ENCODE peak calls at places on chromosome 5, in eight cellular contexts. One of them, this sample, is unnamed.

GRCh38 chr5:147382776-147383175 is 127.1 kb downstream of the DPYSL3 start:
- ATAC-seq in HepG2: no peak
- ATAC-seq in K562: no peak
- ATAC-seq in GM12878: peak; percentile 43
- ATAC-seq in Panc1: no peak
- ATAC-seq in GM23338: peak; percentile 45
- ATAC-seq in HCT116: peak; percentile 65
- ATAC-seq in upper lobe of left lung: no peak
- ATAC-seq in this sample: no peak

GRCh38 chr5:175836741-175837729 is 34.3 kb upstream of the CPLX2 start:
- ATAC-seq in HCT116: no peak
- ATAC-seq in Panc1: no peak
- ATAC-seq in K562: no peak
- ATAC-seq in GM12878: peak; percentile 46
- ATAC-seq in HepG2: no peak
- ATAC-seq in GM23338: peak; percentile 90
- ATAC-seq in upper lobe of left lung: no peak
- ATAC-seq in this sample: no peak

GRCh38 chr5:158364367-158364766 is 505.4 kb upstream of the CLINT1 start:
- ATAC-seq in upper lobe of left lung: no peak
- ATAC-seq in K562: no peak
- ATAC-seq in HCT116: no peak
- ATAC-seq in GM23338: peak; percentile 28
- ATAC-seq in Panc1: no peak
- ATAC-seq in HepG2: no peak
- ATAC-seq in GM12878: no peak
- ATAC-seq in this sample: no peak

GRCh38 chr5:79025054-79025465 is 40.0 kb upstream of the ARSB start:
- ATAC-seq in Panc1: peak; percentile 76
- ATAC-seq in HCT116: peak; percentile 68
- ATAC-seq in GM23338: peak; percentile 64
- ATAC-seq in K562: peak; percentile 80
- ATAC-seq in upper lobe of left lung: peak; percentile 80
- ATAC-seq in HepG2: peak; percentile 71
- ATAC-seq in GM12878: peak; percentile 67
- ATAC-seq in this sample: peak; percentile 68

GRCh38 chr5:33659526-33660169 is 218.9 kb downstream of the TARS1 start:
- ATAC-seq in Panc1: no peak
- ATAC-seq in K562: no peak
- ATAC-seq in GM23338: no peak
- ATAC-seq in upper lobe of left lung: no peak
- ATAC-seq in HepG2: no peak
- ATAC-seq in GM12878: no peak
- ATAC-seq in HCT116: no peak
- ATAC-seq in this sample: no peak

GRCh38 chr5:102762095-102762534 is 7.0 kb downstream of the PAM start:
- ATAC-seq in GM12878: peak; percentile 83
- ATAC-seq in K562: no peak
- ATAC-seq in HCT116: peak; percentile 79
- ATAC-seq in Panc1: no peak
- ATAC-seq in upper lobe of left lung: peak; percentile 48
- ATAC-seq in HepG2: no peak
- ATAC-seq in GM23338: no peak
- ATAC-seq in this sample: no peak

GRCh38 chr5:318931-319601 is 2.4 kb upstream of the AHRR start:
- ATAC-seq in HCT116: no peak
- ATAC-seq in GM12878: no peak
- ATAC-seq in K562: no peak
- ATAC-seq in Panc1: no peak
- ATAC-seq in upper lobe of left lung: no peak
- ATAC-seq in GM23338: no peak
- ATAC-seq in HepG2: peak; percentile 14
- ATAC-seq in this sample: no peak

GRCh38 chr5:74073257-74073656 is 447.3 kb downstream of the ARHGEF28 start:
- ATAC-seq in HepG2: no peak
- ATAC-seq in Panc1: no peak
- ATAC-seq in upper lobe of left lung: no peak
- ATAC-seq in HCT116: no peak
- ATAC-seq in GM12878: no peak
- ATAC-seq in K562: no peak
- ATAC-seq in GM23338: no peak
- ATAC-seq in this sample: no peak

GRCh38 chr5:34552129-34552528 is 104.0 kb upstream of the RAI14 start:
- ATAC-seq in HepG2: no peak
- ATAC-seq in HCT116: no peak
- ATAC-seq in K562: no peak
- ATAC-seq in GM12878: no peak
- ATAC-seq in upper lobe of left lung: peak; percentile 66
- ATAC-seq in Panc1: no peak
- ATAC-seq in GM23338: no peak
- ATAC-seq in this sample: peak; percentile 86

GRCh38 chr5:115601709-115602584 is at the start of gene TICAM2:
- ATAC-seq in upper lobe of left lung: peak; percentile 94
- ATAC-seq in HCT116: no peak
- ATAC-seq in GM23338: peak; percentile 91
- ATAC-seq in HepG2: peak; percentile 92
- ATAC-seq in Panc1: peak; percentile 90
- ATAC-seq in GM12878: peak; percentile 87
- ATAC-seq in K562: peak; percentile 92
- ATAC-seq in this sample: peak; percentile 86
- TF ChIP-seq CTCF in upper lobe of left lung: peak; percentile 50
- TF ChIP-seq CTCF in HCT116: no peak
- TF ChIP-seq CTCF in GM23338: peak; percentile 37
- TF ChIP-seq CTCF in HepG2: peak; percentile 42
- TF ChIP-seq CTCF in Panc1: peak; percentile 49
- TF ChIP-seq CTCF in GM12878: peak; percentile 21
- TF ChIP-seq CTCF in K562: peak; percentile 22
- TF ChIP-seq CTCF in this sample: peak; percentile 2

GRCh38 chr5:1892211-1892610 is 9.5 kb upstream of the IRX4 start:
- ATAC-seq in HepG2: no peak
- ATAC-seq in GM12878: no peak
- ATAC-seq in HCT116: no peak
- ATAC-seq in Panc1: no peak
- ATAC-seq in upper lobe of left lung: no peak
- ATAC-seq in K562: no peak
- ATAC-seq in GM23338: no peak
- ATAC-seq in this sample: no peak
- H3K4me3 ChIP-seq in HepG2: no peak overlapping the region
- H3K4me3 ChIP-seq in GM12878: no peak overlapping the region
- H3K4me3 ChIP-seq in HCT116: no peak overlapping the region
- H3K4me3 ChIP-seq in Panc1: no peak overlapping the region
- H3K4me3 ChIP-seq in upper lobe of left lung: no peak overlapping the region
- H3K4me3 ChIP-seq in K562: no peak overlapping the region
- H3K4me3 ChIP-seq in GM23338: no peak overlapping the region
- H3K4me3 ChIP-seq in this sample: no peak overlapping the region

GRCh38 chr5:14595189-14595588 is 13.6 kb downstream of the OTULINL start:
- ATAC-seq in HCT116: no peak
- ATAC-seq in HepG2: no peak
- ATAC-seq in upper lobe of left lung: peak; percentile 84
- ATAC-seq in Panc1: no peak
- ATAC-seq in GM12878: peak; percentile 73
- ATAC-seq in GM23338: no peak
- ATAC-seq in K562: peak; percentile 45
- ATAC-seq in this sample: peak; percentile 64
- TF ChIP-seq POLR2AphosphoS5 in HCT116: no peak
- TF ChIP-seq POLR2AphosphoS5 in HepG2: no peak
- TF ChIP-seq POLR2AphosphoS5 in upper lobe of left lung: no peak
- TF ChIP-seq POLR2AphosphoS5 in Panc1: no peak
- TF ChIP-seq POLR2AphosphoS5 in GM12878: no peak
- TF ChIP-seq POLR2AphosphoS5 in GM23338: no peak
- TF ChIP-seq POLR2AphosphoS5 in K562: no peak
- TF ChIP-seq POLR2AphosphoS5 in this sample: no peak

GRCh38 chr5:59800375-59800893 is 93.1 kb downstream of the PDE4D start:
- ATAC-seq in Panc1: peak; percentile 35
- ATAC-seq in upper lobe of left lung: no peak
- ATAC-seq in GM23338: peak; percentile 98
- ATAC-seq in HCT116: no peak
- ATAC-seq in K562: no peak
- ATAC-seq in HepG2: no peak
- ATAC-seq in GM12878: no peak
- ATAC-seq in this sample: peak; percentile 19
- TF ChIP-seq CTCF in Panc1: peak; percentile 45
- TF ChIP-seq CTCF in upper lobe of left lung: peak; percentile 2
- TF ChIP-seq CTCF in GM23338: no peak
- TF ChIP-seq CTCF in HCT116: no peak
- TF ChIP-seq CTCF in K562: no peak
- TF ChIP-seq CTCF in HepG2: no peak
- TF ChIP-seq CTCF in GM12878: no peak
- TF ChIP-seq CTCF in this sample: no peak

GRCh38 chr5:153796527-153796926 is 242.2 kb downstream of the FAM114A2 start:
- ATAC-seq in upper lobe of left lung: no peak
- ATAC-seq in HCT116: no peak
- ATAC-seq in HepG2: no peak
- ATAC-seq in GM23338: no peak
- ATAC-seq in K562: no peak
- ATAC-seq in GM12878: no peak
- ATAC-seq in Panc1: no peak
- ATAC-seq in this sample: no peak

GRCh38 chr5:153792305-153792704 is 246.4 kb downstream of the FAM114A2 start:
- ATAC-seq in K562: no peak
- ATAC-seq in upper lobe of left lung: peak; percentile 34
- ATAC-seq in Panc1: no peak
- ATAC-seq in HCT116: no peak
- ATAC-seq in GM12878: no peak
- ATAC-seq in HepG2: no peak
- ATAC-seq in GM23338: no peak
- ATAC-seq in this sample: no peak

GRCh38 chr5:153797484-153797883 is 241.2 kb downstream of the FAM114A2 start:
- ATAC-seq in HCT116: no peak
- ATAC-seq in upper lobe of left lung: no peak
- ATAC-seq in GM23338: no peak
- ATAC-seq in HepG2: no peak
- ATAC-seq in Panc1: no peak
- ATAC-seq in GM12878: peak; percentile 84
- ATAC-seq in K562: no peak
- ATAC-seq in this sample: no peak

GRCh38 chr5:153791339-153791738 is 247.4 kb downstream of the FAM114A2 start:
- ATAC-seq in GM23338: peak; percentile 63
- ATAC-seq in Panc1: no peak
- ATAC-seq in K562: no peak
- ATAC-seq in upper lobe of left lung: no peak
- ATAC-seq in HCT116: no peak
- ATAC-seq in GM12878: no peak
- ATAC-seq in HepG2: no peak
- ATAC-seq in this sample: no peak

DNA sequence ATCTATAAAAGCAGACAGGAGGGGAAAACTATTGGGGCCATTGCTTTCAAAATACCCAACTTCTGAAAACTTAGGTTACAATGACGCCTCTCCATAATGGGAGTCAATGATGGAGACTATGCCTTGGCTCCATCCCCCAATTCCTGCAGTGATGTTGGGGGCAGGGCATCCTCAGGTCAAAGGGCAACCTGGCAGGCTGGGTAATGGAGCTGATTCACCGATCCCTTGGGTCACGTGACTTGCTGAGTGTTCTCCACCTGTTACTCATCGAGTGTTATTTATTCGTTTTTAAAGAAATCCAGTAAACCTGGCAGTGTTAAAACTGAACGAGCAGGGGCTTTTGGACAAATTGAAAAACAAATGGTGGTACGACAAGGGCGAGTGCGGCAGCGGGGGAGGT is 244.4 kb downstream of the FAM114A2 start:
- ATAC-seq in GM23338: no peak
- ATAC-seq in upper lobe of left lung: no peak
- ATAC-seq in GM12878: no peak
- ATAC-seq in Panc1: no peak
- ATAC-seq in K562: no peak
- ATAC-seq in HCT116: no peak
- ATAC-seq in HepG2: no peak
- ATAC-seq in this sample: no peak
- H3K4me3 ChIP-seq in GM23338: no peak overlapping the region
- H3K4me3 ChIP-seq in upper lobe of left lung: no peak overlapping the region
- H3K4me3 ChIP-seq in GM12878: no peak overlapping the region
- H3K4me3 ChIP-seq in Panc1: no peak overlapping the region
- H3K4me3 ChIP-seq in K562: no peak overlapping the region
- H3K4me3 ChIP-seq in HCT116: no peak overlapping the region
- H3K4me3 ChIP-seq in HepG2: no peak overlapping the region
- H3K4me3 ChIP-seq in this sample: no peak overlapping the region

This sample was measured in gastroesophageal sphincter.